ENCODE peak calls at places on chromosome 5, in five cellular contexts. One of them, this sample, is unnamed.

GRCh38 chr5:15966651-15967050 is 212.9 kb downstream of the MARCHF11 start:
- DNase-seq in heart right ventricle: no peak
- DNase-seq in HCT116: no peak
- DNase-seq in mucosa of descending colon: no peak
- DNase-seq in cardiac muscle cell: no peak
- DNase-seq in this sample: no peak

GRCh38 chr5:17221843-17222614 is 4.6 kb downstream of the BASP1 start:
- DNase-seq in heart right ventricle: no peak
- DNase-seq in HCT116: no peak
- DNase-seq in mucosa of descending colon: no peak
- DNase-seq in cardiac muscle cell: peak; percentile 20
- DNase-seq in this sample: no peak

GRCh38 chr5:6496207-6496584 is 47.5 kb downstream of the UBE2QL1 start:
- DNase-seq in heart right ventricle: no peak
- DNase-seq in HCT116: no peak
- DNase-seq in mucosa of descending colon: no peak
- DNase-seq in cardiac muscle cell: no peak
- DNase-seq in this sample: no peak

GRCh38 chr5:41246376-41246775 is 33.0 kb upstream of the C6 start:
- DNase-seq in heart right ventricle: no peak
- DNase-seq in HCT116: peak; percentile 39
- DNase-seq in mucosa of descending colon: no peak
- DNase-seq in cardiac muscle cell: no peak
- DNase-seq in this sample: peak; percentile 64

GRCh38 chr5:139692605-139693340 is 44.6 kb downstream of the CXXC5 start:
- DNase-seq in heart right ventricle: no peak
- DNase-seq in HCT116: no peak
- DNase-seq in mucosa of descending colon: no peak
- DNase-seq in cardiac muscle cell: no peak
- DNase-seq in this sample: no peak

GRCh38 chr5:96687812-96688453 is 25.8 kb downstream of the CAST start:
- DNase-seq in heart right ventricle: no peak
- DNase-seq in HCT116: peak; percentile 39
- DNase-seq in mucosa of descending colon: no peak
- DNase-seq in cardiac muscle cell: peak; percentile 41
- DNase-seq in this sample: no peak

GRCh38 chr5:173743641-173744343 is 127.3 kb upstream of the BOD1 start:
- DNase-seq in heart right ventricle: no peak
- DNase-seq in HCT116: no peak
- DNase-seq in mucosa of descending colon: no peak
- DNase-seq in cardiac muscle cell: no peak
- DNase-seq in this sample: no peak

GRCh38 chr5:124790261-124790894 is 43.9 kb upstream of the ZNF608 start:
- DNase-seq in heart right ventricle: no peak
- DNase-seq in HCT116: no peak
- DNase-seq in mucosa of descending colon: no peak
- DNase-seq in cardiac muscle cell: no peak
- DNase-seq in this sample: peak; percentile 28

GRCh38 chr5:150078802-150079654 is 7.3 kb downstream of the CSF1R start:
- DNase-seq in heart right ventricle: no peak
- DNase-seq in HCT116: no peak
- DNase-seq in mucosa of descending colon: no peak
- DNase-seq in cardiac muscle cell: no peak
- DNase-seq in this sample: no peak

GRCh38 chr5:137091473-137091872 is 407.7 kb downstream of the SPOCK1 start:
- DNase-seq in heart right ventricle: peak; percentile 10
- DNase-seq in HCT116: no peak
- DNase-seq in mucosa of descending colon: no peak
- DNase-seq in cardiac muscle cell: no peak
- DNase-seq in this sample: no peak

GRCh38 chr5:107388111-107388861 is 282.5 kb downstream of the EFNA5 start:
- DNase-seq in heart right ventricle: no peak
- DNase-seq in HCT116: no peak
- DNase-seq in mucosa of descending colon: no peak
- DNase-seq in cardiac muscle cell: no peak
- DNase-seq in this sample: no peak
- H3K4me3 ChIP-seq in heart right ventricle: no peak overlapping the region
- H3K4me3 ChIP-seq in HCT116: no peak overlapping the region
- H3K4me3 ChIP-seq in mucosa of descending colon: no peak overlapping the region
- H3K4me3 ChIP-seq in cardiac muscle cell: no peak overlapping the region
- H3K4me3 ChIP-seq in this sample: no peak overlapping the region

DNA sequence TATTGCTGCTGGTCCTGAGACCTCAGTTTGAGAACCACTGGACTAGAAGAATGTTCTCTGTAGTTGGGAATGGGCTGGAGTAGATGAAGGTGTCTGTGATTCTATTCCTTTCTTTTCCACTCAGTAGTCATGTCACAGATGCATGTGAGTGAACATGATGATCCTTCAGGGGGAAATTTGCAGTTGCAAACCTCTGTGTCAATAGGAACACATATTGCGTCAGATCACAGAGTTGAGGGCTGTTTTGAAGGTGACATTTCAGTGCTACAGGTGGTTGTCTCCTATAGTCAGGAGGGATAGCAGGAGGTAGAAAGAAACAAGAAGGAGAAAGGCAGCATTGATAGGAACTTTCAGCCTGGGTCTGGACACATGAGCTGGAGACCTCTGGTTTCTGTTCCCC is 239.3 kb downstream of the ARHGEF28 start:
- DNase-seq in heart right ventricle: no peak
- DNase-seq in HCT116: no peak
- DNase-seq in mucosa of descending colon: no peak
- DNase-seq in cardiac muscle cell: no peak
- DNase-seq in this sample: no peak
- H3K36me3 ChIP-seq in heart right ventricle: no peaks in the 10 kb centered on the region
- H3K36me3 ChIP-seq in HCT116: no peaks in the 10 kb centered on the region
- H3K36me3 ChIP-seq in mucosa of descending colon: no peaks in the 10 kb centered on the region
- H3K36me3 ChIP-seq in cardiac muscle cell: no peaks in the 10 kb centered on the region
- H3K36me3 ChIP-seq in this sample: no peaks in the 10 kb centered on the region

DNA sequence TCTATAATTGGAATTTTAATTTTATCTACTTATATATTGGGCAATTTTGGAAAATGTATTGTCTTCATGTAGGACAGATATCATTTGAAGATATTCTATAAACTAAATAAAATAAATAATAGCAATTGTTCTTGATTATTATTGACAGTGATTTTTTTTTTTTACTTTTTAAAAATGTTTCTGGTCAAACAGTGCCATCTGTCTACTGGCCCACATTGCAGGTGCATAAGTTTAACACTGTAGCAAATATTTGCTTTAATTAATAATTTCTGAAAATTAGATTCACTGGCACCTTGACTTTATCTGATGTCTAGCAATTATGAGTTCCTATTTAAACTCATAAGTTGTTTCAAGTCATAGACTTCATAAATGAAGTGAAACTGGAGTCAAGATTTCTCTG is 41.1 kb upstream of the ISOC1 start:
- DNase-seq in heart right ventricle: no peak
- DNase-seq in HCT116: no peak
- DNase-seq in mucosa of descending colon: no peak
- DNase-seq in cardiac muscle cell: no peak
- DNase-seq in this sample: no peak
- TF ChIP-seq CTCF in heart right ventricle: peak; percentile 16
- TF ChIP-seq CTCF in HCT116: no peak
- TF ChIP-seq CTCF in mucosa of descending colon: no peak
- TF ChIP-seq CTCF in cardiac muscle cell: no peak
- TF ChIP-seq CTCF in this sample: no peak

GRCh38 chr5:2007906-2008437 is 125.2 kb upstream of the IRX4 start:
- DNase-seq in heart right ventricle: no peak
- DNase-seq in HCT116: no peak
- DNase-seq in mucosa of descending colon: no peak
- DNase-seq in cardiac muscle cell: peak; percentile 78
- DNase-seq in this sample: no peak
- H3K4me3 ChIP-seq in heart right ventricle: peak overlapping the region; percentile 22
- H3K4me3 ChIP-seq in HCT116: no peak overlapping the region
- H3K4me3 ChIP-seq in mucosa of descending colon: no peak overlapping the region
- H3K4me3 ChIP-seq in cardiac muscle cell: no peak overlapping the region
- H3K4me3 ChIP-seq in this sample: no peak overlapping the region

GRCh38 chr5:230711-231110 is 12.6 kb downstream of the SDHA start:
- DNase-seq in heart right ventricle: no peak
- DNase-seq in HCT116: no peak
- DNase-seq in mucosa of descending colon: no peak
- DNase-seq in cardiac muscle cell: no peak
- DNase-seq in this sample: no peak

GRCh38 chr5:228886-229285 is 10.8 kb downstream of the SDHA start:
- DNase-seq in heart right ventricle: no peak
- DNase-seq in HCT116: no peak
- DNase-seq in mucosa of descending colon: no peak
- DNase-seq in cardiac muscle cell: no peak
- DNase-seq in this sample: no peak

GRCh38 chr5:231661-232060 is 13.5 kb downstream of the SDHA start:
- DNase-seq in heart right ventricle: no peak
- DNase-seq in HCT116: no peak
- DNase-seq in mucosa of descending colon: no peak
- DNase-seq in cardiac muscle cell: no peak
- DNase-seq in this sample: no peak

DNA sequence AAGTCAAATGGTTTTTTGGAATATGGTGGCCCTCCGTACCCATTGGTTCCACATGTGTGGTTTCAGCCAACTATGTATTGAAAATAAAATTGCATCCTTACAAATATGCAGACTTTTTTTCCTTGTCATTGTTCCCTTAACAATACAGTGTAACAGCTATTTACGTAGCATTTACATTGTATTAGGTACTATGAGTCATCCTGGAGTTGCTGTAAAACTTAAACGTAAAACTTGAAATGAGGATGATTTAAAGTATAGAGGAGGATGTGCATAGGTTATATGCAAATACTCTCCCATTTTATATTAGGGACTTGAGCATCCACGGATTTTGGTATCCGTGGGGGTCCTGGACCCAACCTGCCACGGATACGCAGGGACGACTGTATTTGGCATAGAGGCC is 16.3 kb downstream of the SDHA start:
- DNase-seq in heart right ventricle: no peak
- DNase-seq in HCT116: no peak
- DNase-seq in mucosa of descending colon: no peak
- DNase-seq in cardiac muscle cell: no peak
- DNase-seq in this sample: no peak
- H3K36me3 ChIP-seq in heart right ventricle: no peaks in the 10 kb centered on the region
- H3K36me3 ChIP-seq in HCT116: peaks cover 15% of the 10 kb centered on the region
- H3K36me3 ChIP-seq in mucosa of descending colon: peaks cover 8% of the 10 kb centered on the region
- H3K36me3 ChIP-seq in cardiac muscle cell: peaks cover 31% of the 10 kb centered on the region
- H3K36me3 ChIP-seq in this sample: no peaks in the 10 kb centered on the region

DNA sequence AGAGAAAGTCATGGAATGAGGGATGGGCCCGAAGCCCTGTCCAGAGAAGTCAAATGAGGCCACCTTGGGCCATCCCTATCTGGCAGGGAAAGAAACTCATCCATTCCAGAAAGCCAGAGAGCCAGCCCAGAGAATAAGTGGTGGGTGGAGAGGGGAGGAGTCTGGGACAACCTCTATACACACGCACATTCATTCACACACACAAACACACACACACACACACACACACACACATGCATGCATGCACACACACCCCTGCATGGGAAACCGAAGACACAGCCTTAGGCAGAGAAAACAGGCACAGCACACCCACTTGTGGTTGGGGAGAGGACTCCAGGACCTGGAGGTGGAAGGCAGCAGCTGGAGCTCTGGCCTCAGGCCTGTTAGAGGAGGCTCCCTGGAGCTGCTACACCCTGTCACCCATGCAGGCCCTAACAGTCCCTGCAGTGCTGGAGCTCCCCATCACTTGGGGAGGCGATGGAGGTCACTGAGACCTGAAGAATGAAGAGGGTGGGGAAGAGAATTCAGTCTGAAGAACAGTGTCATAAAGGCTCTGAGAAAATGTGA is 38.0 kb downstream of the TGFBI start:
- DNase-seq in heart right ventricle: peak; percentile 57
- DNase-seq in HCT116: no peak
- DNase-seq in mucosa of descending colon: no peak
- DNase-seq in cardiac muscle cell: no peak
- DNase-seq in this sample: no peak
- TF ChIP-seq CTCF in heart right ventricle: peak; percentile 11
- TF ChIP-seq CTCF in HCT116: no peak
- TF ChIP-seq CTCF in mucosa of descending colon: no peak
- TF ChIP-seq CTCF in cardiac muscle cell: peak; percentile 34
- TF ChIP-seq CTCF in this sample: peak; percentile 16

GRCh38 chr5:142977363-142978051 is 207.3 kb downstream of the ARHGAP26 start:
- DNase-seq in heart right ventricle: no peak
- DNase-seq in HCT116: no peak
- DNase-seq in mucosa of descending colon: no peak
- DNase-seq in cardiac muscle cell: no peak
- DNase-seq in this sample: peak; percentile 85
- H3K4me3 ChIP-seq in heart right ventricle: no peak overlapping the region
- H3K4me3 ChIP-seq in HCT116: no peak overlapping the region
- H3K4me3 ChIP-seq in mucosa of descending colon: no peak overlapping the region
- H3K4me3 ChIP-seq in cardiac muscle cell: no peak overlapping the region
- H3K4me3 ChIP-seq in this sample: no peak overlapping the region

GRCh38 chr5:123382252-123382651 is 41.0 kb downstream of the CEP120 start:
- DNase-seq in heart right ventricle: no peak
- DNase-seq in HCT116: no peak
- DNase-seq in mucosa of descending colon: no peak
- DNase-seq in cardiac muscle cell: no peak
- DNase-seq in this sample: no peak
- H3K36me3 ChIP-seq in heart right ventricle: peaks cover 4% of the 10 kb centered on the region
- H3K36me3 ChIP-seq in HCT116: peaks cover 5% of the 10 kb centered on the region
- H3K36me3 ChIP-seq in mucosa of descending colon: no peaks in the 10 kb centered on the region
- H3K36me3 ChIP-seq in cardiac muscle cell: peaks cover 21% of the 10 kb centered on the region
- H3K36me3 ChIP-seq in this sample: no peaks in the 10 kb centered on the region